ENCODE peak calls at places on chromosomes 1 and 21, in four cellular contexts. W is fibroblast of villous mesenchyme; S is A549; T is stimulated activated CD8-positive, alpha-beta memory T cell treated with anti-CD3 and anti-CD28 coated beads, Interleukin-7, amount 100 ng/mL, for 1 hour. B is an unnamed sample.

GRCh38 chr1:221045842-221046831 is 166.9 kb downstream of the HLX start:
- DNase-seq in W (peak), T (no peak), S (no peak), B (no peak)

GRCh38 chr1:178284059-178284458 is 190.2 kb downstream of the RASAL2 start:
- DNase-seq in T (no peak), S (no peak), W (no peak), B (no peak)

GRCh38 chr1:3651939-3652537 is at the start of gene TP73:
- DNase-seq in T (no peak), W (no peak), S (no peak), B (no peak)

GRCh38 chr1:188904201-188904600 is 1573.5 kb downstream of the BRINP3 start:
- DNase-seq in T (no peak), S (peak), W (no peak), B (no peak)

GRCh38 chr1:24021403-24022266 is 41.5 kb upstream of the SRSF10 start:
- DNase-seq in W (no peak), S (no peak), T (no peak), B (no peak)

GRCh38 chr1:117070124-117070523 is 10.0 kb downstream of the TTF2 start:
- DNase-seq in T (no peak), W (no peak), S (no peak), B (no peak)

GRCh38 chr1:183180213-183180612 is 5.9 kb upstream of the LAMC2 start:
- DNase-seq in W (peak), S (peak), T (no peak), B (no peak)

GRCh38 chr21:38228115-38228514 is 28.7 kb upstream of the KCNJ15 start:
- DNase-seq in W (no peak), T (no peak), S (no peak), B (no peak)

GRCh38 chr1:156285437-156285836 is 1.3 kb downstream of the TMEM79 start:
- DNase-seq in S (no peak), W (no peak), T (no peak), B (no peak)

GRCh38 chr1:172220376-172220775 is 200.1 kb upstream of the C1orf105 start:
- DNase-seq in W (no peak), T (no peak), S (no peak), B (no peak)

GRCh38 chr1:108084866-108085477 is 115.2 kb downstream of the SLC25A24 start:
- DNase-seq in S (no peak), W (no peak), T (no peak), B (no peak)